ENCODE peak calls at places on chromosome 2, in ten cellular contexts. E is GM06990; Y is activated T-helper 1 cell treated with anti-CD3 and anti-CD28 coated beads, Interleukin-2, amount 50 U/mL, for 16 hours; I is C1 segment of cervical spinal cord; J is NCI-H446 treated with DMSO at 0.1 percent for 48 hours; L is A172; V is stimulated activated CD4-positive, alpha-beta T cell treated with anti-CD3 and anti-CD28 coated beads, Interleukin-2, amount 100 ng/mL, for 24 hours; Q is fibroblast of the conjunctiva; M is EL; K is left colon. W is an unnamed sample.
A peak's percentile ranks its signal among the peaks of the same experiment; 100 is the strongest.

GRCh38 chr2:236496311-236496710 is 73.3 kb upstream of the ACKR3 start:
- DNase-seq in E (no peak), Y (no peak), I (no peak), J (no peak), L (no peak), V (no peak), Q (no peak), M (no peak), K (no peak), W (no peak)

GRCh38 chr2:205848601-205849000 is 166.3 kb downstream of the NRP2 start:
- DNase-seq in E (no peak), Y (no peak), I (no peak), J (no peak), L (no peak), V (no peak), Q (peak; percentile 18), M (no peak), K (no peak), W (no peak)

GRCh38 chr2:20186078-20186854 is 38.7 kb downstream of the SDC1 start:
- DNase-seq in E (no peak), Y (no peak), I (no peak), J (no peak), L (peak; percentile 98), V (no peak), Q (no peak), M (peak; percentile 41), K (peak; percentile 89), W (peak; percentile 86)

GRCh38 chr2:96106991-96107882 is 9.1 kb downstream of the ADRA2B start:
- DNase-seq in E (no peak), Y (no peak), I (no peak), J (no peak), L (no peak), V (no peak), Q (no peak), M (no peak), K (peak; percentile 11), W (no peak)

GRCh38 chr2:208568203-208568602 is 161.6 kb downstream of the PTH2R start:
- DNase-seq in E (no peak), Y (no peak), I (no peak), J (no peak), L (no peak), V (no peak), Q (no peak), M (no peak), K (no peak), W (no peak)

GRCh38 chr2:128791120-128791982 is 472.7 kb upstream of the HS6ST1 start:
- DNase-seq in E (no peak), Y (no peak), I (no peak), J (no peak), L (no peak), V (no peak), Q (no peak), M (no peak), K (no peak), W (no peak)

GRCh38 chr2:201883559-201883958 is 77.2 kb downstream of the CDK15 start:
- DNase-seq in E (no peak), Y (no peak), I (no peak), J (peak; percentile 75), L (no peak), V (no peak), Q (no peak), M (no peak), K (no peak), W (no peak)

GRCh38 chr2:74735009-74735408 is 81.0 kb downstream of the SEMA4F start:
- DNase-seq in E (no peak), Y (no peak), I (no peak), J (no peak), L (no peak), V (no peak), Q (no peak), M (no peak), K (no peak), W (no peak)

GRCh38 chr2:159131882-159132281 is 154.6 kb downstream of the WDSUB1 start:
- DNase-seq in E (no peak), Y (no peak), I (no peak), J (no peak), L (peak; percentile 66), V (no peak), Q (peak; percentile 53), M (peak; percentile 95), K (no peak), W (no peak)

GRCh38 chr2:68812256-68812655 is 58.9 kb downstream of the BMP10 start:
- DNase-seq in E (no peak), Y (no peak), I (no peak), J (no peak), L (no peak), V (no peak), Q (no peak), M (no peak), K (no peak), W (no peak)

GRCh38 chr2:9797681-9798556 is 45.4 kb upstream of the TAF1B start:
- DNase-seq in E (no peak), Y (no peak), I (no peak), J (no peak), L (no peak), V (no peak), Q (no peak), M (no peak), K (no peak), W (peak; percentile 70)

GRCh38 chr2:158688722-158689121 is 106.4 kb upstream of the DAPL1 start:
- DNase-seq in E (no peak), Y (no peak), I (no peak), J (no peak), L (no peak), V (no peak), Q (no peak), M (peak; percentile 80), K (no peak), W (no peak)

GRCh38 chr2:119234021-119235019 is 10.7 kb downstream of the STEAP3 start:
- DNase-seq in E (no peak), Y (no peak), I (no peak), J (no peak), L (peak; percentile 51), V (no peak), Q (no peak), M (no peak), K (no peak), W (no peak)

GRCh38 chr2:162252147-162252546 is 8.9 kb upstream of the FAP start:
- DNase-seq in E (no peak), Y (no peak), I (no peak), J (no peak), L (no peak), V (no peak), Q (no peak), M (no peak), K (no peak), W (no peak)

GRCh38 chr2:9152975-9153402 is 53.6 kb upstream of the ASAP2 start:
- DNase-seq in E (no peak), Y (no peak), I (no peak), J (no peak), L (peak; percentile 36), V (no peak), Q (no peak), M (peak; percentile 16), K (no peak), W (no peak)

GRCh38 chr2:54409752-54410151 is 46.4 kb upstream of the SPTBN1 start:
- DNase-seq in E (no peak), Y (no peak), I (peak; percentile 24), J (no peak), L (no peak), V (no peak), Q (no peak), M (no peak), K (no peak), W (no peak)

GRCh38 chr2:8602809-8603208 is 79.0 kb upstream of the ID2 start:
- DNase-seq in E (no peak), Y (no peak), I (no peak), J (no peak), L (no peak), V (no peak), Q (peak; percentile 44), M (no peak), K (no peak), W (no peak)

GRCh38 chr2:38498039-38498438 is 104.7 kb downstream of the HNRNPLL start:
- DNase-seq in E (peak; percentile 33), Y (no peak), I (no peak), J (no peak), L (no peak), V (no peak), Q (no peak), M (no peak), K (no peak), W (no peak)

GRCh38 chr2:227759411-227760113 is 13.9 kb downstream of the SCYGR8 start:
- DNase-seq in E (no peak), Y (no peak), I (no peak), J (no peak), L (no peak), V (no peak), Q (no peak), M (no peak), K (no peak), W (peak; percentile 93)

GRCh38 chr2:1811971-1812350 is 67.6 kb upstream of the PXDN start:
- DNase-seq in E (no peak), Y (no peak), I (no peak), J (no peak), L (no peak), V (no peak), Q (no peak), M (no peak), K (no peak), W (no peak)

GRCh38 chr2:118529931-118530330 is 317.5 kb downstream of the EN1 start:
- DNase-seq in E (no peak), Y (no peak), I (no peak), J (no peak), L (no peak), V (no peak), Q (no peak), M (no peak), K (no peak), W (no peak)

GRCh38 chr2:136527560-136527959 is 237.8 kb upstream of the THSD7B start:
- DNase-seq in E (no peak), Y (no peak), I (no peak), J (no peak), L (peak; percentile 5), V (no peak), Q (no peak), M (peak; percentile 2), K (no peak), W (no peak)

GRCh38 chr2:128093762-128094161 is 2.8 kb downstream of the UGGT1 start:
- DNase-seq in E (no peak), Y (no peak), I (no peak), J (no peak), L (no peak), V (no peak), Q (no peak), M (no peak), K (no peak), W (no peak)

GRCh38 chr2:172556284-172557033 is 569 bp downstream of the PDK1 start:
- DNase-seq in E (peak; percentile 84), Y (peak; percentile 22), I (peak; percentile 53), J (no peak), L (peak; percentile 53), V (peak; percentile 71), Q (peak; percentile 63), M (peak; percentile 67), K (peak; percentile 71), W (peak; percentile 54)

W was measured in mucosa of gallbladder.